ENCODE peak calls at places on chromosomes 6 and 20, in six cellular contexts. One of them, this sample, is unnamed.

GRCh38 chr6:144284753-144285547 is at the start of gene UTRN:
- DNase-seq in fibroblast of lung: peak
- DNase-seq in lower lobe of right lung: peak
- DNase-seq in esophagus muscularis mucosa: peak
- DNase-seq in upper lobe of right lung: peak
- DNase-seq in HL-60: peak
- DNase-seq in this sample: peak

GRCh38 chr6:113634352-113635163 is 222.6 kb upstream of the MARCKS start:
- DNase-seq in fibroblast of lung: peak
- DNase-seq in lower lobe of right lung: no peak
- DNase-seq in esophagus muscularis mucosa: no peak
- DNase-seq in upper lobe of right lung: no peak
- DNase-seq in HL-60: peak
- DNase-seq in this sample: no peak

GRCh38 chr6:139728879-139729278 is 354.4 kb upstream of the CITED2 start:
- DNase-seq in fibroblast of lung: no peak
- DNase-seq in lower lobe of right lung: no peak
- DNase-seq in esophagus muscularis mucosa: no peak
- DNase-seq in upper lobe of right lung: no peak
- DNase-seq in HL-60: no peak
- DNase-seq in this sample: no peak

GRCh38 chr6:170129691-170130171 is 161.1 kb downstream of the DLL1 start:
- DNase-seq in fibroblast of lung: no peak
- DNase-seq in lower lobe of right lung: peak
- DNase-seq in esophagus muscularis mucosa: no peak
- DNase-seq in upper lobe of right lung: peak
- DNase-seq in HL-60: no peak
- DNase-seq in this sample: peak

GRCh38 chr6:27894839-27895762 is 17.1 kb downstream of the OR2B2 start:
- DNase-seq in fibroblast of lung: peak
- DNase-seq in lower lobe of right lung: no peak
- DNase-seq in esophagus muscularis mucosa: no peak
- DNase-seq in upper lobe of right lung: no peak
- DNase-seq in HL-60: peak
- DNase-seq in this sample: peak

GRCh38 chr6:112180095-112180820 is 74.1 kb downstream of the LAMA4 start:
- DNase-seq in fibroblast of lung: peak
- DNase-seq in lower lobe of right lung: no peak
- DNase-seq in esophagus muscularis mucosa: no peak
- DNase-seq in upper lobe of right lung: no peak
- DNase-seq in HL-60: peak
- DNase-seq in this sample: peak

GRCh38 chr20:31712112-31712553 is 10.5 kb downstream of the BCL2L1 start:
- DNase-seq in fibroblast of lung: no peak
- DNase-seq in lower lobe of right lung: no peak
- DNase-seq in esophagus muscularis mucosa: no peak
- DNase-seq in upper lobe of right lung: no peak
- DNase-seq in HL-60: no peak
- DNase-seq in this sample: peak

GRCh38 chr20:58650181-58650775 is 805 bp upstream of the STX16 start:
- DNase-seq in fibroblast of lung: no peak
- DNase-seq in lower lobe of right lung: peak
- DNase-seq in esophagus muscularis mucosa: peak
- DNase-seq in upper lobe of right lung: peak
- DNase-seq in HL-60: no peak
- DNase-seq in this sample: peak

GRCh38 chr20:25310268-25310920 is 62.5 kb downstream of the PYGB start:
- DNase-seq in fibroblast of lung: peak
- DNase-seq in lower lobe of right lung: peak
- DNase-seq in esophagus muscularis mucosa: no peak
- DNase-seq in upper lobe of right lung: peak
- DNase-seq in HL-60: peak
- DNase-seq in this sample: peak

GRCh38 chr6:36929607-36930006 is 24.9 kb upstream of the PI16 start:
- DNase-seq in fibroblast of lung: peak
- DNase-seq in lower lobe of right lung: no peak
- DNase-seq in esophagus muscularis mucosa: no peak
- DNase-seq in upper lobe of right lung: no peak
- DNase-seq in HL-60: no peak
- DNase-seq in this sample: no peak

GRCh38 chr6:26032387-26033131 is 54.7 kb upstream of the HFE start:
- DNase-seq in fibroblast of lung: peak
- DNase-seq in lower lobe of right lung: no peak
- DNase-seq in esophagus muscularis mucosa: no peak
- DNase-seq in upper lobe of right lung: no peak
- DNase-seq in HL-60: peak
- DNase-seq in this sample: no peak

GRCh38 chr6:20879526-20879925 is 345.3 kb downstream of the CDKAL1 start:
- DNase-seq in fibroblast of lung: no peak
- DNase-seq in lower lobe of right lung: no peak
- DNase-seq in esophagus muscularis mucosa: no peak
- DNase-seq in upper lobe of right lung: no peak
- DNase-seq in HL-60: no peak
- DNase-seq in this sample: no peak

GRCh38 chr20:9608639-9609440 is 94.5 kb downstream of the LAMP5 start:
- DNase-seq in fibroblast of lung: no peak
- DNase-seq in lower lobe of right lung: no peak
- DNase-seq in esophagus muscularis mucosa: peak
- DNase-seq in upper lobe of right lung: no peak
- DNase-seq in HL-60: no peak
- DNase-seq in this sample: no peak

GRCh38 chr6:84172080-84172479 is 55.4 kb downstream of the CEP162 start:
- DNase-seq in fibroblast of lung: no peak
- DNase-seq in lower lobe of right lung: no peak
- DNase-seq in esophagus muscularis mucosa: no peak
- DNase-seq in upper lobe of right lung: no peak
- DNase-seq in HL-60: no peak
- DNase-seq in this sample: no peak

GRCh38 chr6:53573299-53573698 is 28.4 kb upstream of the GCLC start:
- DNase-seq in fibroblast of lung: no peak
- DNase-seq in lower lobe of right lung: no peak
- DNase-seq in esophagus muscularis mucosa: no peak
- DNase-seq in upper lobe of right lung: no peak
- DNase-seq in HL-60: no peak
- DNase-seq in this sample: no peak

GRCh38 chr6:22279427-22279826 is 17.4 kb downstream of the PRL start:
- DNase-seq in fibroblast of lung: no peak
- DNase-seq in lower lobe of right lung: no peak
- DNase-seq in esophagus muscularis mucosa: no peak
- DNase-seq in upper lobe of right lung: no peak
- DNase-seq in HL-60: no peak
- DNase-seq in this sample: no peak
- TF ChIP-seq CTCF in fibroblast of lung: no peak
- TF ChIP-seq CTCF in lower lobe of right lung: no peak
- TF ChIP-seq CTCF in esophagus muscularis mucosa: no peak
- TF ChIP-seq CTCF in upper lobe of right lung: no peak
- TF ChIP-seq CTCF in HL-60: no peak
- TF ChIP-seq CTCF in this sample: no peak

GRCh38 chr6:134115715-134116074 is 63.3 kb upstream of the SLC2A12 start:
- DNase-seq in fibroblast of lung: no peak
- DNase-seq in lower lobe of right lung: no peak
- DNase-seq in esophagus muscularis mucosa: no peak
- DNase-seq in upper lobe of right lung: no peak
- DNase-seq in HL-60: no peak
- DNase-seq in this sample: no peak
- H3K27ac ChIP-seq in fibroblast of lung: no peak
- H3K27ac ChIP-seq in lower lobe of right lung: no peak
- H3K27ac ChIP-seq in esophagus muscularis mucosa: no peak
- H3K27ac ChIP-seq in upper lobe of right lung: no peak
- H3K27ac ChIP-seq in HL-60: no peak
- H3K27ac ChIP-seq in this sample: no peak

DNA sequence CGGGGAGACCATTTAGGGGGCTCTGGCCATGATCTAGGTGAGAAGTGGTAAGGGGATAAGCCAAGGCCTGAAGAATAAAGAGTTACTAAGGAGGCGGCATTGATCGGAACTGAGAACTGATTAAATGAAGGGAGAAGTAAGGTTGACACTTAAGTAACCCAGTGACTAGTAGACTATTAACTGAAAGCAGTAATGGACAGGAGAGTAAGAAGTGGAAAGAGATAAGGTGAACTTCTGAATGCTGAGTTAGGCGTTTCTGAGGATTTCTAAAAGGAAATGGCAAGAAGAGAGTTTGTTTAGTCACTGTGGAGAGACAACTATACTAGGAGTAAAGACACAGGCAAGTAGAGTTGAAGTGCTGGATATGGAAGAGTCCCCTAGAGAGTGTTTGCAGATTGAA is 1.9 kb downstream of the ABCF1 start:
- DNase-seq in fibroblast of lung: no peak
- DNase-seq in lower lobe of right lung: no peak
- DNase-seq in esophagus muscularis mucosa: no peak
- DNase-seq in upper lobe of right lung: no peak
- DNase-seq in HL-60: no peak
- DNase-seq in this sample: no peak
- H3K4me3 ChIP-seq in fibroblast of lung: no peak
- H3K4me3 ChIP-seq in lower lobe of right lung: no peak
- H3K4me3 ChIP-seq in esophagus muscularis mucosa: no peak
- H3K4me3 ChIP-seq in upper lobe of right lung: no peak
- H3K4me3 ChIP-seq in HL-60: no peak
- H3K4me3 ChIP-seq in this sample: no peak

DNA sequence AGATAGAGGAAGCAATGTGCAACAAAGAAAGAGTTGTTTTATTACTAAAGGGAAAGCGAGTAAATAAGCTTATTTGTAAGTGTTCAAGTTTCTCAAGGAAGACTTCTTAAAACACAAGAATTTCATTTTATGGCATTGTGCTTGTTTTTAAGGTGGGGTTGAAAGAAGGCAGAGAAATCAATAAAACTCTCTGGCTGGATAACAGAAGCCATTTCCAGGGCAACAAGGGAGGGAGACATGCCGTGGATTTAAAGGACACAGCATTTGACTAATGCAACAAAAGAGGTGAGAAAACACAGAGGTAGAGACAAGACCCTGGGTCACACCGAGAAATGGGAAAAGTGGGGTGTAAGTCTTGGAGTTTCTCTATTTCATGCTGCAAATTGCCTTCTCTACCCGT is 28.8 kb upstream of the GMPR start:
- DNase-seq in fibroblast of lung: no peak
- DNase-seq in lower lobe of right lung: no peak
- DNase-seq in esophagus muscularis mucosa: no peak
- DNase-seq in upper lobe of right lung: no peak
- DNase-seq in HL-60: no peak
- DNase-seq in this sample: no peak
- TF ChIP-seq CTCF in fibroblast of lung: no peak
- TF ChIP-seq CTCF in lower lobe of right lung: no peak
- TF ChIP-seq CTCF in esophagus muscularis mucosa: no peak
- TF ChIP-seq CTCF in upper lobe of right lung: no peak
- TF ChIP-seq CTCF in HL-60: no peak
- TF ChIP-seq CTCF in this sample: no peak

GRCh38 chr20:10652660-10653191 is 21.1 kb downstream of the JAG1 start:
- DNase-seq in fibroblast of lung: no peak
- DNase-seq in lower lobe of right lung: no peak
- DNase-seq in esophagus muscularis mucosa: no peak
- DNase-seq in upper lobe of right lung: no peak
- DNase-seq in HL-60: no peak
- DNase-seq in this sample: no peak

GRCh38 chr20:10649817-10650200 is 24.0 kb downstream of the JAG1 start:
- DNase-seq in fibroblast of lung: no peak
- DNase-seq in lower lobe of right lung: no peak
- DNase-seq in esophagus muscularis mucosa: no peak
- DNase-seq in upper lobe of right lung: no peak
- DNase-seq in HL-60: no peak
- DNase-seq in this sample: peak

GRCh38 chr20:10649080-10649816 is 24.6 kb downstream of the JAG1 start:
- DNase-seq in fibroblast of lung: no peak
- DNase-seq in lower lobe of right lung: no peak
- DNase-seq in esophagus muscularis mucosa: no peak
- DNase-seq in upper lobe of right lung: no peak
- DNase-seq in HL-60: no peak
- DNase-seq in this sample: no peak

GRCh38 chr20:10652185-10652584 is 21.6 kb downstream of the JAG1 start:
- DNase-seq in fibroblast of lung: no peak
- DNase-seq in lower lobe of right lung: no peak
- DNase-seq in esophagus muscularis mucosa: no peak
- DNase-seq in upper lobe of right lung: no peak
- DNase-seq in HL-60: no peak
- DNase-seq in this sample: no peak

GRCh38 chr20:10651227-10651990 is 22.4 kb downstream of the JAG1 start:
- DNase-seq in fibroblast of lung: peak
- DNase-seq in lower lobe of right lung: no peak
- DNase-seq in esophagus muscularis mucosa: no peak
- DNase-seq in upper lobe of right lung: no peak
- DNase-seq in HL-60: no peak
- DNase-seq in this sample: no peak
- H3K27ac ChIP-seq in fibroblast of lung: no peak
- H3K27ac ChIP-seq in lower lobe of right lung: no peak
- H3K27ac ChIP-seq in esophagus muscularis mucosa: peak
- H3K27ac ChIP-seq in upper lobe of right lung: no peak
- H3K27ac ChIP-seq in HL-60: no peak
- H3K27ac ChIP-seq in this sample: peak

GRCh38 chr6:35260642-35261570 is 1.4 kb downstream of the ZNF76 start:
- DNase-seq in fibroblast of lung: no peak
- DNase-seq in lower lobe of right lung: no peak
- DNase-seq in esophagus muscularis mucosa: no peak
- DNase-seq in upper lobe of right lung: no peak
- DNase-seq in HL-60: no peak
- DNase-seq in this sample: no peak
- H3K4me3 ChIP-seq in fibroblast of lung: peak
- H3K4me3 ChIP-seq in lower lobe of right lung: peak
- H3K4me3 ChIP-seq in esophagus muscularis mucosa: peak
- H3K4me3 ChIP-seq in upper lobe of right lung: peak
- H3K4me3 ChIP-seq in HL-60: peak
- H3K4me3 ChIP-seq in this sample: peak

DNA sequence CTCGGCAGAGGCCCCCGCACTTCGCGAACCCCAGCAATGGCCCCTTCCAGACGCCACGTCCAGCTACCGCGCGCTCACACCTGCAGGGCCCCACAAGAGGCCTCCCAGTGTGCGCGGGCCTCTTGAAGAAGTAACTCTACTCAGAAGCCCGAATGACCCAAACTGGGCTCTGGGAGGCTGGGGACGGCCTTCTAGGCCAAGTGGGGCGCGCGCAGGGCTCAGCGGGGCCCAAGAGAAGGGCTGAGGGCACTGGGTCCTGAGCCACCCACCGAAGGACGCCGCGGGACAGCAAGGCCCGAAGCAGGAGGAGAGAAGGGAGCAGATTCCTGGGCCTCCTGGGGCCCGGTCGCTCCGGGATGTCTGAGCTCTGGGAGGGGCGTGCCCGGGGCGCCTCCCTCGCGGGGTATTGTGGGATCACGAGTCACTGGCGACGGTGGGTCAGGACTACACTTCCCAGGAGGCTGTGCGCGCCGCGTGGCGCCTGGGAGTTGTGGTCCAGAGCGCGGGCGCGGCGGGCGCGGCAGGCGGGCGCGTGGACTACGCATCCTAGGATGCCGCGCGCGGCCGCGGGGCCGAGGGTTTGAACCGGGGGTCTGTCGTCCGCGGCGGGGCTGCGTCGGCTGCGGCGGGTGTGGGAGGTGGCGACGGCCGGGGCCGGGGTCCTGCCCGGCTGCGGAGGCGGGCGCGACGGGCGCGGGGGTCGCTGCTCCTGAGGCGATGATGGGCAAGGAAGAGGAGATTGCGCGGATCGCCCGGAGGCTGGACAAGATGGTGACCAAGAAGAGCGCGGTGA is at the start of gene TCEA2:
- DNase-seq in fibroblast of lung: peak
- DNase-seq in lower lobe of right lung: peak
- DNase-seq in esophagus muscularis mucosa: peak
- DNase-seq in upper lobe of right lung: peak
- DNase-seq in HL-60: peak
- DNase-seq in this sample: peak
- TF ChIP-seq CTCF in fibroblast of lung: no peak
- TF ChIP-seq CTCF in lower lobe of right lung: no peak
- TF ChIP-seq CTCF in esophagus muscularis mucosa: no peak
- TF ChIP-seq CTCF in upper lobe of right lung: no peak
- TF ChIP-seq CTCF in HL-60: no peak
- TF ChIP-seq CTCF in this sample: no peak

GRCh38 chr6:41638002-41638800 is at the start of gene MDFI:
- DNase-seq in fibroblast of lung: no peak
- DNase-seq in lower lobe of right lung: no peak
- DNase-seq in esophagus muscularis mucosa: no peak
- DNase-seq in upper lobe of right lung: no peak
- DNase-seq in HL-60: no peak
- DNase-seq in this sample: peak
- H3K27ac ChIP-seq in fibroblast of lung: no peak
- H3K27ac ChIP-seq in lower lobe of right lung: peak
- H3K27ac ChIP-seq in esophagus muscularis mucosa: no peak
- H3K27ac ChIP-seq in upper lobe of right lung: peak
- H3K27ac ChIP-seq in HL-60: no peak
- H3K27ac ChIP-seq in this sample: no peak

This sample was measured in uterus.